ENCODE peak calls at places on chromosome 1, in ten cellular contexts. E, T, F, U, O, I, D, Z, B and W are unnamed samples.

GRCh38 chr1:153796786-153797659 is 21.8 kb downstream of the SLC27A3 start:
- DNase-seq in E (peak), T (no peak), F (peak), U (peak), O (peak), I (peak), D (peak), Z (peak), B (peak), W (peak)

GRCh38 chr1:1156140-1157032 is 17.3 kb upstream of the TTLL10 start:
- DNase-seq in E (no peak), T (no peak), F (no peak), U (no peak), O (no peak), I (no peak), D (no peak), Z (no peak), B (no peak), W (no peak)

GRCh38 chr1:204296431-204296988 is 63.2 kb downstream of the PLEKHA6 start:
- DNase-seq in E (no peak), T (no peak), F (peak), U (peak), O (no peak), I (peak), D (no peak), Z (peak), B (no peak), W (no peak)

GRCh38 chr1:110436635-110437034 is 14.3 kb upstream of the PROK1 start:
- DNase-seq in E (no peak), T (no peak), F (no peak), U (no peak), O (peak), I (no peak), D (no peak), Z (peak), B (no peak), W (no peak)

GRCh38 chr1:211135342-211135950 is 1.5 kb upstream of the KCNH1 start:
- DNase-seq in E (peak), T (peak), F (peak), U (peak), O (peak), I (peak), D (peak), Z (peak), B (no peak), W (peak)

GRCh38 chr1:183753464-183753891 is 51.4 kb upstream of the RGL1 start:
- DNase-seq in E (no peak), T (no peak), F (no peak), U (no peak), O (no peak), I (no peak), D (no peak), Z (no peak), B (no peak), W (no peak)

GRCh38 chr1:204928671-204929486 is 58.2 kb downstream of the NFASC start:
- DNase-seq in E (no peak), T (no peak), F (no peak), U (no peak), O (peak), I (peak), D (no peak), Z (no peak), B (no peak), W (no peak)

GRCh38 chr1:30378991-30379581 is 344.3 kb downstream of the MATN1 start:
- DNase-seq in E (no peak), T (no peak), F (peak), U (no peak), O (no peak), I (peak), D (no peak), Z (peak), B (peak), W (no peak)

GRCh38 chr1:38474738-38475623 is 384.6 kb downstream of the RRAGC start:
- DNase-seq in E (no peak), T (peak), F (no peak), U (no peak), O (peak), I (peak), D (no peak), Z (no peak), B (no peak), W (peak)

GRCh38 chr1:170808229-170808870 is 127.0 kb upstream of the MROH9 start:
- DNase-seq in E (no peak), T (no peak), F (no peak), U (peak), O (no peak), I (no peak), D (no peak), Z (no peak), B (no peak), W (no peak)

GRCh38 chr1:166378805-166379204 is 212.0 kb upstream of the FAM78B start:
- DNase-seq in E (no peak), T (no peak), F (no peak), U (peak), O (peak), I (no peak), D (no peak), Z (no peak), B (no peak), W (no peak)

GRCh38 chr1:93346472-93346991 is 825 bp downstream of the DR1 start:
- DNase-seq in E (peak), T (no peak), F (no peak), U (peak), O (peak), I (peak), D (peak), Z (peak), B (peak), W (peak)

GRCh38 chr1:85628791-85629531 is 48.4 kb downstream of the CCN1 start:
- DNase-seq in E (peak), T (no peak), F (peak), U (peak), O (peak), I (peak), D (no peak), Z (peak), B (no peak), W (no peak)

GRCh38 chr1:44788120-44788860 is at the start of gene BEST4:
- DNase-seq in E (no peak), T (no peak), F (no peak), U (no peak), O (no peak), I (no peak), D (no peak), Z (no peak), B (no peak), W (no peak)

GRCh38 chr1:177077734-177078489 is 86.6 kb downstream of the ASTN1 start:
- DNase-seq in E (no peak), T (no peak), F (no peak), U (peak), O (no peak), I (no peak), D (no peak), Z (no peak), B (no peak), W (no peak)

GRCh38 chr1:16139473-16139962 is 16.4 kb downstream of the EPHA2 start:
- DNase-seq in E (no peak), T (no peak), F (peak), U (peak), O (peak), I (no peak), D (no peak), Z (peak), B (no peak), W (no peak)

GRCh38 chr1:223462866-223463404 is 69.7 kb downstream of the CCDC185 start:
- DNase-seq in E (no peak), T (no peak), F (no peak), U (no peak), O (no peak), I (no peak), D (no peak), Z (no peak), B (no peak), W (no peak)

GRCh38 chr1:24739241-24739640 is 6.0 kb upstream of the CLIC4 start:
- DNase-seq in E (no peak), T (no peak), F (no peak), U (no peak), O (no peak), I (no peak), D (no peak), Z (no peak), B (no peak), W (no peak)

GRCh38 chr1:27570383-27570755 is 33.6 kb downstream of the AHDC1 start:
- DNase-seq in E (no peak), T (no peak), F (no peak), U (no peak), O (peak), I (peak), D (no peak), Z (no peak), B (no peak), W (no peak)

GRCh38 chr1:245771521-245772281 is 616.9 kb downstream of the KIF26B start:
- DNase-seq in E (no peak), T (no peak), F (peak), U (peak), O (no peak), I (no peak), D (no peak), Z (peak), B (no peak), W (no peak)

GRCh38 chr1:78840447-78841251 is 165.9 kb downstream of the ADGRL4 start:
- DNase-seq in E (peak), T (no peak), F (peak), U (peak), O (peak), I (peak), D (peak), Z (peak), B (no peak), W (no peak)

GRCh38 chr1:221431068-221431651 is 310.7 kb downstream of the DUSP10 start:
- DNase-seq in E (no peak), T (no peak), F (peak), U (no peak), O (no peak), I (no peak), D (no peak), Z (peak), B (no peak), W (no peak)

DNA sequence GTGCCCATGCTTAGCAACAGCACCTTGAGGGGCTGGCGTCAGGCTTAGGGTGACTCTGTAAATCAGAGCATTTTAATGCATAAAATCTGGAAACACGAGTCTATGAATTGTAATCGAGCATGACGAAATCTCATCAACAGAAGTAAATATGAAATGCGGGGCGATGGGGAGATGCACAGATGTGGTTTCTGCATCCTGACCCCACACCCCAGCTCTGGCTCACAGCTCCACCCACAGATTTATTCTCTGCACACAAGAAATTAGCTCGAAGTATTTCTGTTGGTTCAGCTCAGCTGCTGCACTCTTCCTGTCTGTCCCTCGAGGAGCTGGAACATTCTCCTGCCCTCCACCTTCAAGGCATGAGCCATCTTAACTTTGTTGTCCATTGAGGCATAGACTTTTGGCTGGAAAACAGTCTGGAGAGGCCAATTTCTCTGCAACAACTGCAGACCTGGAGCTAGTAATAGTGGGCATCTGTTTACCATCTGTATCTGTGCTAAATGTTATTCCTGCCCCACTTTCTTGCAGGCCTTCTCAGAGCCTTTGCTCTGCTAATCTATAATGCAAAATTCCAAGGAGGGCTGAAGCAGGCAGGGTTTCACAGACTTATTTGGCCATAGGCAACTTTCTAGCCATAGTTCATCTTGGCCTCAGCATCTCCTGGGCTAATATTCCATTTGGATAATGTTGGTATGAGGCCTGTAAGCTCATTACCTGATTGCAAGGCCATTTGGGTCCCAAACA is 124.4 kb upstream of the CSF3R start:
- DNase-seq in E (no peak), T (no peak), F (no peak), U (no peak), O (no peak), I (no peak), D (no peak), Z (no peak), B (no peak), W (peak)
- H3K9ac ChIP-seq in E (no peak), T (no peak), F (no peak), U (no peak), O (no peak), I (no peak), D (no peak), Z (no peak), B (no peak), W (peak)

GRCh38 chr1:20495661-20496060 is 9.7 kb upstream of the CAMK2N1 start:
- DNase-seq in E (no peak), T (no peak), F (no peak), U (no peak), O (no peak), I (no peak), D (no peak), Z (no peak), B (no peak), W (no peak)

GRCh38 chr1:20492751-20493150 is 6.7 kb upstream of the CAMK2N1 start:
- DNase-seq in E (no peak), T (no peak), F (no peak), U (no peak), O (no peak), I (no peak), D (no peak), Z (no peak), B (no peak), W (no peak)

GRCh38 chr1:20491866-20492265 is 5.9 kb upstream of the CAMK2N1 start:
- DNase-seq in E (no peak), T (no peak), F (no peak), U (no peak), O (no peak), I (no peak), D (no peak), Z (no peak), B (no peak), W (no peak)

GRCh38 chr1:20494609-20495311 is 8.8 kb upstream of the CAMK2N1 start:
- DNase-seq in E (no peak), T (no peak), F (peak), U (peak), O (no peak), I (no peak), D (no peak), Z (peak), B (no peak), W (no peak)

DNA sequence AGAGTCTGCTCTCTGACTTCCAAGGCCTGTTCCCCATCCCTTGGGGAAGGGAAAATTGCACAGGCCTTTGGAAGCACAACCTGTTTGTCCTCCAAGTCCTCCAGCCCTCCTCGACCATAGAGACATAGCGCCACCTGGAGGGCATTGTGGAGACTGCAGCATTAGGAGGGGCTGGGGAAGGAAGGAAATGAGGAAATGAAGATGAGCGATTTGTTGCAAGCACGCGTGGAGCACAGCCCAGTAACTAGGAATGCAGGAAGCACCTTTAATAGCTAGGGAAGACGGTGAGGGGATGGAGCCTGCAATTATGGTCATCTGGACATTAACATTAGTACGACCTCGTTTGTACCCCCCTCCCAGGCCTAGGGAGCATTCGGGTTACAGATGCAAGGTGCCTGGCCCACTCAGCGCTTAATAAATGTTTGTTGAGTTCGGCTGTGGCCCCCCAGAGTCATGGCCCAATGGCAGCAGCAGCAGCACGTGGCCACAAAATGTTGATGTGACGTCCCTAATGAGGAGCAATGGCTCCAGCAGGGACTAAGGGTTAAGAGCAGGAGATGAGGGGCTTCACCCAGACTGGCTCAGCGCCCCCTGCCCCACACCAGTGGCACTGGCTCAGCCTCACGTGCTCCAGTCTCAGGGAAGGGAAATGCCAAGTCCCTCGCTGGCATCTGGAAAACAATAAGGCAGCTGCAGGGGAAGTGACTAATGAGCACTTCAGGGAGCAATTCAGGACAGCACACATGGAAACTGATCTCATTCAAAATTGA is 8.0 kb upstream of the CAMK2N1 start:
- DNase-seq in E (peak), T (peak), F (peak), U (peak), O (peak), I (peak), D (peak), Z (peak), B (peak), W (peak)
- H3K9ac ChIP-seq in E (no peak), T (no peak), F (no peak), U (peak), O (no peak), I (no peak), D (no peak), Z (no peak), B (no peak), W (no peak)

GRCh38 chr1:20093303-20093702 is 23.3 kb downstream of the PLA2G5 start:
- DNase-seq in E (no peak), T (no peak), F (no peak), U (no peak), O (no peak), I (no peak), D (no peak), Z (no peak), B (no peak), W (no peak)
- H3K9ac ChIP-seq in E (no peak), T (no peak), F (no peak), U (no peak), O (no peak), I (no peak), D (no peak), Z (no peak), B (no peak), W (no peak)

GRCh38 chr1:207823880-207824566 is 72.2 kb downstream of the CD46 start:
- DNase-seq in E (no peak), T (peak), F (peak), U (peak), O (peak), I (peak), D (peak), Z (peak), B (peak), W (peak)
- H3K9ac ChIP-seq in E (peak), T (peak), F (peak), U (no peak), O (no peak), I (no peak), D (peak), Z (peak), B (no peak), W (peak)

GRCh38 chr1:151145158-151146071 is 1.0 kb downstream of the SEMA6C start:
- DNase-seq in E (no peak), T (no peak), F (peak), U (no peak), O (peak), I (peak), D (no peak), Z (no peak), B (no peak), W (no peak)

GRCh38 chr1:151147685-151148084 is 1.3 kb upstream of the SEMA6C start:
- DNase-seq in E (no peak), T (no peak), F (no peak), U (no peak), O (no peak), I (no peak), D (no peak), Z (no peak), B (no peak), W (no peak)

GRCh38 chr1:151147132-151147503 is 687 bp upstream of the SEMA6C start:
- DNase-seq in E (no peak), T (no peak), F (no peak), U (no peak), O (peak), I (no peak), D (no peak), Z (peak), B (no peak), W (no peak)

GRCh38 chr1:151146072-151146415 is 387 bp downstream of the SEMA6C start:
- DNase-seq in E (no peak), T (no peak), F (no peak), U (no peak), O (no peak), I (peak), D (no peak), Z (no peak), B (no peak), W (no peak)

DNA sequence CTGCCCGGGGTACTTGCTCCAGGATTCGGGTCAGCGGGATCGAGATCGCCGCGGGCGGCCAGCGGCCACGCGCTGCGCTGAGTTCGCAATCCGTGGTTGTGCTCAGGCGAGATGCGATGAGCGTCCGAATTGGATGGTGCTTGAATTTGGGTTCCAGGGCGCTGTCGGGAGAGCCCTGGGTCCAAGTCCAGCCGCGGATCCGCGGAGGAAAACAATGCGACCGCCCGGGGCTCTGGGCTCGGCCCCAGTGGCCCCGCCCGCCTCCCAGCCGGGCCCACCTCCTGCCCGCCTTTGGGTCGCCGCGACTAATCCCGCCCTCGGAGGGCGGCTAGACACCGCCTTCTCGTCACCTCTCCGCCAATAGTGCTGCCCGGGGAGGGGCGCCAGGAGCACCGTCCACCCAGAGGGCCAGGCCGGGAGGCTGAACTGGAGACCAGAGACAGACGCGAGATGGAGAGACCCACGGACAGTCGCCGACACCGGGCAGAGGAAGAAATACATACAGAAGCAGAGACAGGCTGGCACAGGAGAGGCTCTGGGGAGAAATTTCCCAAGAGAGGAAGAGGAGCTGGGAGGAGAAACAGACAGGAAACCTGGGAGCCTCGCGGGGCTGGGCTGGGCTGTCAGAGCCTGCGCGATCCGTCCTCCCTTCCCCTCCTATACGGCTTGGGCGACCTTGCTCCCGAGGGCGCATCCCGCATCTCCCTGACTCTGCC is at the start of gene SEMA6C:
- DNase-seq in E (peak), T (peak), F (peak), U (peak), O (peak), I (peak), D (peak), Z (peak), B (peak), W (peak)
- H3K9ac ChIP-seq in E (peak), T (peak), F (peak), U (peak), O (peak), I (peak), D (peak), Z (peak), B (peak), W (peak)